ENCODE peak calls at places on chromosomes 5 and 9, in seven cellular contexts. G is astrocyte, P is cardiac muscle cell, J is K562, L is body of pancreas, Y is kidney epithelial cell, M is left ventricle myocardium inferior. D is an unnamed sample.

GRCh38 chr5:33049845-33050244 is 338.7 kb downstream of the NPR3 start:
- DNase-seq in G (peak; percentile 95), P (no peak), J (no peak), L (peak; percentile 8), Y (peak; percentile 83), M (no peak), D (peak; percentile 87)

GRCh38 chr5:62077387-62077786 is 228.6 kb upstream of the KIF2A start:
- DNase-seq in G (no peak), P (no peak), J (no peak), L (no peak), Y (no peak), M (no peak), D (no peak)

GRCh38 chr9:109329274-109330258 is 8.7 kb upstream of the EPB41L4B start:
- DNase-seq in G (peak; percentile 78), P (peak; percentile 30), J (no peak), L (peak; percentile 94), Y (no peak), M (peak; percentile 40), D (peak; percentile 40)

GRCh38 chr5:38749861-38750260 is 96.0 kb upstream of the OSMR start:
- DNase-seq in G (no peak), P (no peak), J (no peak), L (no peak), Y (no peak), M (no peak), D (no peak)

GRCh38 chr5:56367752-56368151 is 134.6 kb upstream of the ANKRD55 start:
- DNase-seq in G (no peak), P (no peak), J (no peak), L (no peak), Y (no peak), M (no peak), D (no peak)

GRCh38 chr5:150500905-150501304 is 7.0 kb upstream of the NDST1 start:
- DNase-seq in G (no peak), P (no peak), J (no peak), L (no peak), Y (no peak), M (no peak), D (no peak)

GRCh38 chr5:75681125-75681830 is 36.0 kb downstream of the POC5 start:
- DNase-seq in G (peak; percentile 30), P (peak; percentile 54), J (peak; percentile 53), L (no peak), Y (no peak), M (no peak), D (peak; percentile 50)

GRCh38 chr5:107385701-107386100 is 285.0 kb downstream of the EFNA5 start:
- DNase-seq in G (no peak), P (no peak), J (no peak), L (no peak), Y (no peak), M (no peak), D (no peak)

GRCh38 chr5:174056064-174056842 is 10.7 kb downstream of the NSG2 start:
- DNase-seq in G (no peak), P (no peak), J (no peak), L (no peak), Y (no peak), M (peak; percentile 57), D (no peak)
- TF ChIP-seq CTCF in G (no peak), P (no peak), J (no peak), L (no peak), Y (peak; percentile 4), M (no peak), D (no peak)

DNA sequence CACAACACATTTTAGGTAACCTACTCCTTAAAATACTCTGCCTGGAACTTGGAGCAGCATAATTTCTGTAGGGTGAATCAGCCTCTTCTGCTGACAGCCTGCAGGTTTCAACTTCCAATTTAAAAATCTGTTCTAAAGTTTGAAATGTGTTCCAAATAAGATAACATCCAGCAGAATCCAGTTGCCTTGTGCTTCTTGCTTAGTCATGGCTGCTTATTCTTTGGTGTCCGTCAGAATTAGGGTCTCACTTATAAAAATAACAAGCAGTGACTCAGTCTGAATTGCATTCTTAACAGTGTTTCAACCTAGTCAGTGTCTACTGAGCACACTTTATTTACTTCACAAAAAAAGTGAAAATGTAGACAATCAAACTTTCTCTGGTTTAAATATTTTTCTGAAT is 3.7 kb downstream of the CDH6 start:
- DNase-seq in G (peak; percentile 89), P (no peak), J (no peak), L (no peak), Y (no peak), M (no peak), D (no peak)
- H3K4me3 ChIP-seq in G (peak overlapping the region; percentile 26), P (no peak overlapping the region), J (no peak overlapping the region), L (no peak overlapping the region), Y (peak overlapping the region; percentile 86), M (peak overlapping the region; percentile 11), D (no peak overlapping the region)

GRCh38 chr5:89735108-89735507 is 674.4 kb downstream of the CETN3 start:
- DNase-seq in G (peak; percentile 16), P (no peak), J (no peak), L (peak; percentile 22), Y (peak; percentile 29), M (no peak), D (peak; percentile 50)

GRCh38 chr5:89728134-89728533 is 681.4 kb downstream of the CETN3 start:
- DNase-seq in G (no peak), P (no peak), J (no peak), L (no peak), Y (no peak), M (no peak), D (no peak)

GRCh38 chr5:89728750-89729149 is 680.8 kb downstream of the CETN3 start:
- DNase-seq in G (peak; percentile 80), P (no peak), J (no peak), L (peak; percentile 70), Y (no peak), M (peak; percentile 12), D (peak; percentile 72)

GRCh38 chr5:89733772-89734171 is 675.8 kb downstream of the CETN3 start:
- DNase-seq in G (no peak), P (no peak), J (no peak), L (no peak), Y (no peak), M (no peak), D (no peak)

GRCh38 chr5:89729623-89730390 is 679.7 kb downstream of the CETN3 start:
- DNase-seq in G (peak; percentile 38), P (no peak), J (peak; percentile 5), L (no peak), Y (no peak), M (no peak), D (peak; percentile 3)
- TF ChIP-seq CTCF in G (no peak), P (no peak), J (no peak), L (no peak), Y (peak; percentile 32), M (no peak), D (peak; percentile 35)

GRCh38 chr5:73960023-73960422 is 334.0 kb downstream of the ARHGEF28 start:
- DNase-seq in G (no peak), P (no peak), J (no peak), L (no peak), Y (no peak), M (no peak), D (no peak)

GRCh38 chr5:73960426-73960825 is 334.4 kb downstream of the ARHGEF28 start:
- DNase-seq in G (no peak), P (no peak), J (no peak), L (no peak), Y (no peak), M (no peak), D (peak; percentile 47)

GRCh38 chr5:73966411-73966810 is 340.4 kb downstream of the ARHGEF28 start:
- DNase-seq in G (no peak), P (no peak), J (no peak), L (no peak), Y (no peak), M (no peak), D (no peak)

GRCh38 chr5:73964352-73964751 is 338.4 kb downstream of the ARHGEF28 start:
- DNase-seq in G (no peak), P (no peak), J (no peak), L (no peak), Y (no peak), M (no peak), D (no peak)

GRCh38 chr5:73963021-73963420 is 337.0 kb downstream of the ARHGEF28 start:
- DNase-seq in G (peak; percentile 87), P (no peak), J (no peak), L (peak; percentile 59), Y (no peak), M (no peak), D (peak; percentile 92)
- H3K4me3 ChIP-seq in G (no peak overlapping the region), P (no peak overlapping the region), J (no peak overlapping the region), L (no peak overlapping the region), Y (no peak overlapping the region), M (no peak overlapping the region), D (no peak overlapping the region)

DNA sequence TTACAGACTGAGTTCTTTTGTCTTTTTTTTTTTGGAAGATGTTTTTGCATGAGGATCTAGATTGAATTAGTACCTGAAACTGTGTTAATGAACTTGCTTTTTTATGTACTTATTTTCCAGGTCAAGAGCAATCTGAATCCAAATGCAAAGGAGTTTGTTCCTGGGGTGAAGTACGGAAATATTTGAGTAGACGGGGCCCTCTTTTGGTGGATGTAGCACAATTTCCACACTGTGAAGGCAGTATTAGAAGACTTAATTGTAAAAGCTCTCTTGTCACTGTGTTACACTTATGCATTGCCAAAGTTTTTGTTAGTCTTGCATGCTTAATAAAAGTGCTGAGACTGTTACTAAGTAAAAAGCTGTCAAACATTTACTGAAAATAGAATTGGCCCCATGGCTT is 14.5 kb downstream of the SLC23A1 start:
- DNase-seq in G (no peak), P (no peak), J (peak; percentile 41), L (no peak), Y (no peak), M (no peak), D (no peak)
- TF ChIP-seq CTCF in G (no peak), P (no peak), J (peak; percentile 11), L (no peak), Y (no peak), M (no peak), D (no peak)

GRCh38 chr9:89317282-89317681 is 1.0 kb upstream of the SECISBP2 start:
- DNase-seq in G (no peak), P (no peak), J (no peak), L (no peak), Y (no peak), M (no peak), D (no peak)

GRCh38 chr9:89315482-89315881 is 2.8 kb upstream of the SECISBP2 start:
- DNase-seq in G (no peak), P (no peak), J (no peak), L (no peak), Y (no peak), M (no peak), D (no peak)

GRCh38 chr9:89313842-89314241 is 2.8 kb downstream of the CKS2 start:
- DNase-seq in G (peak; percentile 29), P (no peak), J (no peak), L (no peak), Y (no peak), M (no peak), D (no peak)

GRCh38 chr9:89312154-89312616 is 1.2 kb downstream of the CKS2 start:
- DNase-seq in G (no peak), P (peak; percentile 21), J (peak; percentile 57), L (no peak), Y (no peak), M (no peak), D (no peak)

DNA sequence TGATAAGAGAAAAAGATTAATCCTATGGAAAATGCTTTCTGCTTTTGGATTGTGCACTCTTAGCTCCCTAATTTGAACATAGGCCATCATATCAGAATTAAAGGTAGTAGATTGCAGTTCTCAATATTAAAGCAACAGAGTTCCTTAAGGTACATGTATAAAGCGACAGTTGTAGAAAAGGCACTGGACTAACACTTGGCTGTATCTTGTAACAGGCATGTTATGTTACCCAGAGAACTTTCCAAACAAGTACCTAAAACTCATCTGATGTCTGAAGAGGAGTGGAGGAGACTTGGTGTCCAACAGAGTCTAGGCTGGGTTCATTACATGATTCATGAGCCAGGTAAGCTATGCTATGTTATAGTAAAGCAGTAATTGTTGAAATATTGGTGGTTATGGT is 3.3 kb upstream of the SECISBP2 start:
- DNase-seq in G (no peak), P (no peak), J (no peak), L (no peak), Y (no peak), M (no peak), D (no peak)
- H3K4me3 ChIP-seq in G (peak overlapping the region; percentile 99), P (peak overlapping the region; percentile 84), J (peak overlapping the region; percentile 82), L (no peak overlapping the region), Y (no peak overlapping the region), M (no peak overlapping the region), D (no peak overlapping the region)

D was measured in AG10803.